ENCODE peak calls at places on chromosomes 1 and 21, in six cellular contexts. U is adrenal gland, S is PC-9, W is HCT116, O is tibial nerve, F is astrocyte of the spinal cord. E is an unnamed sample.

GRCh38 chr1:89954401-89954800 is 40.5 kb upstream of the ZNF326 start:
- DNase-seq in U (no peak), S (peak; percentile 52), W (no peak), O (no peak), F (no peak), E (no peak)

GRCh38 chr1:23777979-23778814 is at the start of gene PITHD1:
- DNase-seq in U (peak; percentile 88), S (peak; percentile 76), W (peak; percentile 76), O (peak; percentile 58), F (peak; percentile 83), E (peak; percentile 86)

GRCh38 chr1:147072371-147073061 is 99.8 kb downstream of the PRKAB2 start:
- DNase-seq in U (peak; percentile 27), S (no peak), W (no peak), O (no peak), F (no peak), E (no peak)

GRCh38 chr1:44819594-44820327 is 11.4 kb downstream of the BTBD19 start:
- DNase-seq in U (peak; percentile 84), S (peak; percentile 84), W (peak; percentile 96), O (peak; percentile 50), F (peak; percentile 97), E (peak; percentile 90)

GRCh38 chr1:246214708-246215504 is 292.2 kb downstream of the SMYD3 start:
- DNase-seq in U (peak; percentile 49), S (no peak), W (no peak), O (no peak), F (peak; percentile 93), E (peak; percentile 88)

GRCh38 chr1:32818804-32819541 is 1.5 kb downstream of the S100PBP start:
- DNase-seq in U (no peak), S (no peak), W (no peak), O (no peak), F (no peak), E (no peak)

GRCh38 chr21:44958471-44959191 is 18.8 kb downstream of the SLX9 start:
- DNase-seq in U (peak; percentile 87), S (peak; percentile 49), W (no peak), O (peak; percentile 65), F (peak; percentile 91), E (peak; percentile 66)

GRCh38 chr1:51354417-51354816 is 24.1 kb upstream of the TTC39A start:
- DNase-seq in U (no peak), S (no peak), W (no peak), O (no peak), F (no peak), E (no peak)

GRCh38 chr1:43396059-43396458 is 6.4 kb downstream of the SZT2 start:
- DNase-seq in U (no peak), S (no peak), W (no peak), O (no peak), F (no peak), E (no peak)

GRCh38 chr1:2128189-2128901 is 66.2 kb downstream of the FAAP20 start:
- DNase-seq in U (no peak), S (no peak), W (no peak), O (no peak), F (no peak), E (no peak)

GRCh38 chr1:2124446-2125198 is 70.0 kb downstream of the FAAP20 start:
- DNase-seq in U (no peak), S (no peak), W (no peak), O (no peak), F (no peak), E (no peak)

GRCh38 chr1:2125375-2126211 is 69.0 kb downstream of the FAAP20 start:
- DNase-seq in U (no peak), S (no peak), W (no peak), O (no peak), F (no peak), E (no peak)

GRCh38 chr1:2127181-2128145 is 67.1 kb downstream of the FAAP20 start:
- DNase-seq in U (no peak), S (no peak), W (no peak), O (no peak), F (no peak), E (no peak)

GRCh38 chr1:2126331-2127180 is 68.0 kb downstream of the FAAP20 start:
- DNase-seq in U (no peak), S (no peak), W (no peak), O (no peak), F (no peak), E (no peak)
- H3K4me3 ChIP-seq in U (no peak overlapping the region), S (no peak overlapping the region), W (no peak overlapping the region), O (no peak overlapping the region), F (no peak overlapping the region), E (no peak overlapping the region)

GRCh38 chr1:70220517-70221240 is 501 bp upstream of the SRSF11 start:
- DNase-seq in U (no peak), S (no peak), W (no peak), O (no peak), F (no peak), E (no peak)

GRCh38 chr1:70224954-70225353 is 3.8 kb downstream of the SRSF11 start:
- DNase-seq in U (no peak), S (no peak), W (no peak), O (no peak), F (no peak), E (no peak)

GRCh38 chr1:70220015-70220414 is 1.2 kb upstream of the SRSF11 start:
- DNase-seq in U (no peak), S (no peak), W (no peak), O (no peak), F (no peak), E (no peak)

GRCh38 chr1:70222716-70223235 is 1.6 kb downstream of the SRSF11 start:
- DNase-seq in U (no peak), S (no peak), W (no peak), O (no peak), F (peak; percentile 6), E (no peak)

DNA sequence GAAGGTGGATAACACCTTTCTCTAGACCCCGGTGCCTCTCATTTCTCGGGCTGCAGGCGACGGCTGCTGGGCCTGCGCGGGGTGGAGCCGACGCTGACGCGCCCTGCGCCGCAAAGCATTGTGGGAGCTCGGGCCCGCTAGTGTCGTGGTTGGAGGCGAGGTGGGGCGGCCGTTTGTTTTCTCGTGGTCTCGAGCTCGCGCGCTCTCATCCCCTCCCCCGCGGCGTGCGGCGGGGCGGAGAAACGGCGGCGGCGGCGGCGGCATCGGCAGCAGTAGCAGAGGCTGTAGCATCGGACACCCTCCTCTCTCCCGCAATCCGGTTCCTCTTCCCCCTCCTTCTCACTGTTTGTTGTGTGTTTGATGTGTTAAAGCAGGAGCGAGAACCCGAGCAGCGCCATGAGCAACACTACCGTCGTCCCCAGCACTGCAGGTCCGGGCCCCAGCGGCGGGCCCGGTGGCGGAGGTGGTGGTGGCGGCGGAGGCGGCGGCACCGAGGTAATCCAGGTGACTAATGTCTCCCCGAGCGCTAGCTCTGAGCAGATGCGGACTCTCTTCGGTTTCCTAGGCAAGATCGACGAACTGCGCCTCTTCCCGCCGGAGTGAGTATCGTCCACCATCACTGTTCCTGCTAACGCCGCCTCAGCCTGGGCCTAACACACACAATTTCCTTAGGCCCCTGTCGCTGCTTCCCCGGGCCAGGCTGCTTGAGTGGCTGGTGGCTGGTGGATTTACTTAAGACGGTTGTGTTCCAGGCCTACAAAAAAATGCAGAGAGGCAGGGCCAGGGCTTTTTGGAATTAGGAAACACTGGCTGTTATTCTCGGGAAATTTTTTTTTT is at the start of gene SRSF11:
- DNase-seq in U (peak; percentile 96), S (peak; percentile 97), W (peak; percentile 85), O (peak; percentile 94), F (peak; percentile 95), E (peak; percentile 92)
- TF ChIP-seq CTCF in U (no peak), S (no peak), W (no peak), O (peak; percentile 47), F (no peak), E (no peak)

GRCh38 chr1:11187000-11187399 is 2.2 kb upstream of the ANGPTL7 start:
- DNase-seq in U (no peak), S (no peak), W (no peak), O (no peak), F (no peak), E (no peak)

GRCh38 chr1:11187458-11187857 is 1.7 kb upstream of the ANGPTL7 start:
- DNase-seq in U (no peak), S (no peak), W (no peak), O (no peak), F (no peak), E (no peak)

GRCh38 chr1:11188858-11189451 is at the start of gene ANGPTL7:
- DNase-seq in U (no peak), S (no peak), W (no peak), O (peak; percentile 44), F (no peak), E (no peak)

GRCh38 chr1:11188381-11188780 is 774 bp upstream of the ANGPTL7 start:
- DNase-seq in U (no peak), S (no peak), W (no peak), O (no peak), F (no peak), E (peak; percentile 36)

DNA sequence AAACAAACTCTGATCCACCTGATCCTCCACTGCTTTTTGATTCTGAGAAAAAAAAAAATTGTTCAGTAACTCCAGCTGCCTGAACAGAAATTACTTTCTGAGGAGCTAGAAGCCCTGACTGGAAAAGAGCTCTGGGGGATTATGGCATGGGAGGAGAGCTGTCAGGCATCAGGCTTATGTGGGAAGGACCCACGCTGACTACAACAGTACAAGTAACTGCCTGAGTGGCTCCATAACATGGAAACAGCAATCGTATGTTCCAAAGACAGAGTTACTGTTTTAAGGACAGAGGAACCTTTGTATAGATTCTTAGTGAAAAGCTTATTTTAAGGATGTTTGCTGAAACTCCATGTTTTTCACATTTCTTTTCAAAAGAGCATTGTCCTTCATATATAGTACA is 1.2 kb upstream of the ANGPTL7 start:
- DNase-seq in U (no peak), S (no peak), W (no peak), O (no peak), F (no peak), E (no peak)
- H3K4me3 ChIP-seq in U (no peak overlapping the region), S (no peak overlapping the region), W (no peak overlapping the region), O (no peak overlapping the region), F (no peak overlapping the region), E (no peak overlapping the region)

GRCh38 chr1:203039609-203040517 is 13.6 kb downstream of the PPFIA4 start:
- DNase-seq in U (no peak), S (no peak), W (no peak), O (no peak), F (no peak), E (no peak)
- TF ChIP-seq CTCF in U (peak; percentile 3), S (peak; percentile 51), W (peak; percentile 41), O (no peak), F (peak; percentile 32), E (peak; percentile 39)

DNA sequence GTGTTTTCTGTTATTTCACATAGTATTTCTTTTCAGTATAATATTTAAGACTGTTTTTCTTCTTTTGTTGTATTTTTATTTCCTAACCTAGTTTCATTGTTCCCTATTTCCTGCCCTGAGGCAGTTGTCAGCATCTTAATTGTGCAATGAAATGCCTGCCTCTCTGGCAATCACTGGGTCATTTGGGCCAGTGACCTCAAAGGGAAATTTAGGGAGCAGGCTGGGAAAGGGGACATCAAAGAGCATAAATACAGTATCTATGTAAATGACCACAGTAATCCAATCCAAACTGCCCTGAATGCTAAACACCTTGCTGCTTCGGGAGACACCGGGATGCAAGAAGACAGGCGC is 147.8 kb downstream of the TLR5 start:
- DNase-seq in U (no peak), S (peak; percentile 15), W (no peak), O (no peak), F (no peak), E (peak; percentile 40)
- H3K4me3 ChIP-seq in U (no peak overlapping the region), S (no peak overlapping the region), W (no peak overlapping the region), O (no peak overlapping the region), F (no peak overlapping the region), E (no peak overlapping the region)

GRCh38 chr1:164953095-164953494 is 394.1 kb downstream of the PBX1 start:
- DNase-seq in U (no peak), S (no peak), W (no peak), O (no peak), F (no peak), E (no peak)
- TF ChIP-seq CTCF in U (no peak), S (no peak), W (peak; percentile 15), O (no peak), F (no peak), E (peak; percentile 10)

GRCh38 chr1:86502721-86503430 is 34.1 kb downstream of the CLCA1 start:
- DNase-seq in U (peak; percentile 59), S (peak; percentile 65), W (no peak), O (no peak), F (no peak), E (peak; percentile 34)
- H3K4me3 ChIP-seq in U (peak overlapping the region; percentile 49), S (peak overlapping the region; percentile 45), W (no peak overlapping the region), O (no peak overlapping the region), F (no peak overlapping the region), E (no peak overlapping the region)

E was measured in fibroblast of the aortic adventitia.